ENCODE peak calls at places on chromosomes 5 and 9, in eight cellular contexts. T is NAMALWA; S is CD4-positive, CD25-positive, alpha-beta regulatory T cell; E is T follicular helper cell; A is B cell; M is fibroblast of the conjunctiva; I is NCI-H748 treated with DMSO at 0.1 percent for 48 hours; J is endothelial cell. P is an unnamed sample.

GRCh38 chr9:134188421-134189166 is 24.2 kb upstream of the RNU6ATAC start:
- DNase-seq in I (no peak), A (peak), M (no peak), E (no peak), J (no peak), S (no peak), T (no peak), P (no peak)

GRCh38 chr5:31768046-31768445 is 129.1 kb downstream of the PDZD2 start:
- DNase-seq in S (no peak), T (no peak), I (no peak), E (no peak), A (no peak), M (no peak), J (no peak), P (no peak)

GRCh38 chr9:131999692-132000551 is 79.7 kb downstream of the MED27 start:
- DNase-seq in T (no peak), I (no peak), E (no peak), J (no peak), A (no peak), S (no peak), M (no peak), P (peak)

GRCh38 chr9:37311938-37312730 is 110.4 kb upstream of the GRHPR start:
- DNase-seq in E (no peak), S (no peak), I (no peak), J (no peak), A (no peak), M (no peak), T (no peak), P (no peak)

GRCh38 chr9:130368631-130369103 is 76.1 kb upstream of the ASS1 start:
- DNase-seq in M (no peak), T (peak), J (no peak), S (no peak), I (no peak), A (no peak), E (no peak), P (no peak)

GRCh38 chr5:89324990-89325389 is 442.0 kb upstream of the MEF2C start:
- DNase-seq in M (no peak), J (no peak), E (no peak), I (no peak), A (peak), T (no peak), S (no peak), P (no peak)

GRCh38 chr9:130271473-130271872 is 5.9 kb downstream of the HMCN2 start:
- DNase-seq in E (no peak), T (no peak), J (peak), A (no peak), M (no peak), I (no peak), S (no peak), P (no peak)

GRCh38 chr5:135371738-135372232 is 27.2 kb downstream of the MACROH2A1 start:
- DNase-seq in J (no peak), T (no peak), M (no peak), I (no peak), A (no peak), S (no peak), E (no peak), P (no peak)

GRCh38 chr5:132094393-132095076 is 20.9 kb downstream of the CSF2 start:
- DNase-seq in I (no peak), J (no peak), S (no peak), T (no peak), M (peak), A (no peak), E (no peak), P (peak)

GRCh38 chr5:42037379-42037932 is 112.4 kb downstream of the FBXO4 start:
- DNase-seq in M (no peak), I (no peak), J (no peak), T (no peak), E (no peak), A (no peak), S (no peak), P (no peak)

GRCh38 chr9:136807281-136808074 is at the start of gene RABL6:
- DNase-seq in I (peak), J (peak), M (peak), S (peak), T (peak), A (peak), E (peak), P (no peak)

GRCh38 chr9:108637340-108637739 is 218.4 kb downstream of the ACTL7B start:
- DNase-seq in A (no peak), S (no peak), E (no peak), I (no peak), T (no peak), M (no peak), J (no peak), P (no peak)

GRCh38 chr9:125558453-125559084 is 148.4 kb downstream of the MAPKAP1 start:
- DNase-seq in T (peak), J (peak), S (peak), E (peak), I (peak), A (peak), M (peak), P (no peak)

GRCh38 chr5:177588413-177588909 is 3.5 kb upstream of the TMED9 start:
- DNase-seq in T (no peak), S (no peak), E (no peak), I (peak), J (no peak), A (no peak), M (no peak), P (no peak)

GRCh38 chr5:170503970-170504525 is at the start of gene KCNIP1:
- DNase-seq in S (no peak), A (no peak), E (no peak), J (peak), I (peak), T (no peak), M (no peak), P (no peak)

GRCh38 chr5:111254613-111255012 is 30.4 kb downstream of the CAMK4 start:
- DNase-seq in J (no peak), M (peak), E (peak), S (peak), T (peak), I (no peak), A (no peak), P (peak)

GRCh38 chr5:134103397-134103796 is 11.1 kb upstream of the TCF7 start:
- DNase-seq in I (no peak), M (no peak), J (no peak), A (no peak), T (no peak), S (peak), E (peak), P (no peak)

P was measured in skeletal muscle cell.